ENCODE peak calls at places on chromosomes 11 and 22, in seven cellular contexts. One of them, this sample, is unnamed. For H3K4me1, the result is how much of the 10 kb centered on the place peaks cover.

GRCh38 chr11:13321431-13321830 is 43.8 kb downstream of the BMAL1 start:
- DNase-seq in neural progenitor cell: no peak
- DNase-seq in neuronal stem cell: no peak
- DNase-seq in uterus: no peak
- DNase-seq in hepatocyte: no peak
- DNase-seq in esophagus squamous epithelium: no peak
- DNase-seq in heart left ventricle: no peak
- DNase-seq in this sample: no peak

GRCh38 chr11:82776377-82776776 is 42.7 kb upstream of the FAM181B start:
- DNase-seq in neural progenitor cell: no peak
- DNase-seq in neuronal stem cell: no peak
- DNase-seq in uterus: no peak
- DNase-seq in hepatocyte: no peak
- DNase-seq in esophagus squamous epithelium: no peak
- DNase-seq in heart left ventricle: no peak
- DNase-seq in this sample: no peak

GRCh38 chr11:94734563-94735275 is 33.4 kb upstream of the AMOTL1 start:
- DNase-seq in neural progenitor cell: peak
- DNase-seq in neuronal stem cell: no peak
- DNase-seq in uterus: no peak
- DNase-seq in hepatocyte: peak
- DNase-seq in esophagus squamous epithelium: no peak
- DNase-seq in heart left ventricle: no peak
- DNase-seq in this sample: no peak

GRCh38 chr11:69472766-69473519 is 8.5 kb upstream of the LINC01488 start:
- DNase-seq in neural progenitor cell: no peak
- DNase-seq in neuronal stem cell: no peak
- DNase-seq in uterus: no peak
- DNase-seq in hepatocyte: no peak
- DNase-seq in esophagus squamous epithelium: no peak
- DNase-seq in heart left ventricle: peak
- DNase-seq in this sample: no peak

GRCh38 chr11:30984442-30984816 is 385.1 kb downstream of the DCDC1 start:
- DNase-seq in neural progenitor cell: no peak
- DNase-seq in neuronal stem cell: no peak
- DNase-seq in uterus: no peak
- DNase-seq in hepatocyte: peak
- DNase-seq in esophagus squamous epithelium: no peak
- DNase-seq in heart left ventricle: no peak
- DNase-seq in this sample: peak

GRCh38 chr22:19766506-19767426 is 6.2 kb downstream of the TBX1 start:
- DNase-seq in neural progenitor cell: peak
- DNase-seq in neuronal stem cell: no peak
- DNase-seq in uterus: no peak
- DNase-seq in hepatocyte: peak
- DNase-seq in esophagus squamous epithelium: no peak
- DNase-seq in heart left ventricle: peak
- DNase-seq in this sample: peak

GRCh38 chr11:6576471-6577373 is 26.7 kb downstream of the RRP8 start:
- DNase-seq in neural progenitor cell: no peak
- DNase-seq in neuronal stem cell: no peak
- DNase-seq in uterus: peak
- DNase-seq in hepatocyte: peak
- DNase-seq in esophagus squamous epithelium: no peak
- DNase-seq in heart left ventricle: no peak
- DNase-seq in this sample: no peak

GRCh38 chr11:78666675-78667129 is 92.0 kb upstream of the NARS2 start:
- DNase-seq in neural progenitor cell: no peak
- DNase-seq in neuronal stem cell: no peak
- DNase-seq in uterus: no peak
- DNase-seq in hepatocyte: no peak
- DNase-seq in esophagus squamous epithelium: no peak
- DNase-seq in heart left ventricle: no peak
- DNase-seq in this sample: peak

GRCh38 chr11:31060880-31061279 is 308.7 kb downstream of the DCDC1 start:
- DNase-seq in neural progenitor cell: peak
- DNase-seq in neuronal stem cell: peak
- DNase-seq in uterus: no peak
- DNase-seq in hepatocyte: no peak
- DNase-seq in esophagus squamous epithelium: no peak
- DNase-seq in heart left ventricle: no peak
- DNase-seq in this sample: peak

GRCh38 chr11:43359432-43359818 is 705 bp downstream of the TTC17 start:
- DNase-seq in neural progenitor cell: no peak
- DNase-seq in neuronal stem cell: peak
- DNase-seq in uterus: no peak
- DNase-seq in hepatocyte: peak
- DNase-seq in esophagus squamous epithelium: no peak
- DNase-seq in heart left ventricle: no peak
- DNase-seq in this sample: peak

GRCh38 chr11:86459682-86460460 is 85.2 kb downstream of the CCDC81 start:
- DNase-seq in neural progenitor cell: no peak
- DNase-seq in neuronal stem cell: no peak
- DNase-seq in uterus: peak
- DNase-seq in hepatocyte: peak
- DNase-seq in esophagus squamous epithelium: no peak
- DNase-seq in heart left ventricle: peak
- DNase-seq in this sample: no peak

GRCh38 chr11:783581-784015 is 6.3 kb downstream of the CEND1 start:
- DNase-seq in neural progenitor cell: peak
- DNase-seq in neuronal stem cell: peak
- DNase-seq in uterus: peak
- DNase-seq in hepatocyte: peak
- DNase-seq in esophagus squamous epithelium: no peak
- DNase-seq in heart left ventricle: peak
- DNase-seq in this sample: peak

GRCh38 chr22:32536352-32536751 is 61.7 kb downstream of the FBXO7 start:
- DNase-seq in neural progenitor cell: no peak
- DNase-seq in neuronal stem cell: no peak
- DNase-seq in uterus: no peak
- DNase-seq in hepatocyte: no peak
- DNase-seq in esophagus squamous epithelium: no peak
- DNase-seq in heart left ventricle: no peak
- DNase-seq in this sample: no peak

GRCh38 chr11:111299111-111300026 is 1.0 kb downstream of the POU2AF3 start:
- DNase-seq in neural progenitor cell: peak
- DNase-seq in neuronal stem cell: peak
- DNase-seq in uterus: peak
- DNase-seq in hepatocyte: peak
- DNase-seq in esophagus squamous epithelium: no peak
- DNase-seq in heart left ventricle: peak
- DNase-seq in this sample: peak

GRCh38 chr11:119721129-119722120 is 7.6 kb downstream of the NECTIN1 start:
- DNase-seq in neural progenitor cell: peak
- DNase-seq in neuronal stem cell: peak
- DNase-seq in uterus: no peak
- DNase-seq in hepatocyte: no peak
- DNase-seq in esophagus squamous epithelium: no peak
- DNase-seq in heart left ventricle: no peak
- DNase-seq in this sample: peak

GRCh38 chr11:108486828-108487227 is 11.4 kb downstream of the POGLUT3 start:
- DNase-seq in neural progenitor cell: no peak
- DNase-seq in neuronal stem cell: no peak
- DNase-seq in uterus: no peak
- DNase-seq in hepatocyte: no peak
- DNase-seq in esophagus squamous epithelium: no peak
- DNase-seq in heart left ventricle: no peak
- DNase-seq in this sample: no peak

GRCh38 chr11:108486331-108486730 is 11.9 kb downstream of the POGLUT3 start:
- DNase-seq in neural progenitor cell: no peak
- DNase-seq in neuronal stem cell: no peak
- DNase-seq in uterus: no peak
- DNase-seq in hepatocyte: no peak
- DNase-seq in esophagus squamous epithelium: no peak
- DNase-seq in heart left ventricle: no peak
- DNase-seq in this sample: no peak

GRCh38 chr11:108483163-108483562 is 15.0 kb downstream of the POGLUT3 start:
- DNase-seq in neural progenitor cell: no peak
- DNase-seq in neuronal stem cell: no peak
- DNase-seq in uterus: no peak
- DNase-seq in hepatocyte: no peak
- DNase-seq in esophagus squamous epithelium: no peak
- DNase-seq in heart left ventricle: no peak
- DNase-seq in this sample: no peak
- H3K4me1 ChIP-seq in neural progenitor cell: under half
- H3K4me1 ChIP-seq in neuronal stem cell: under half
- H3K4me1 ChIP-seq in uterus: under half
- H3K4me1 ChIP-seq in hepatocyte: under half
- H3K4me1 ChIP-seq in esophagus squamous epithelium: under half
- H3K4me1 ChIP-seq in heart left ventricle: under half
- H3K4me1 ChIP-seq in this sample: under half

GRCh38 chr11:17683378-17684161 is 35.8 kb upstream of the MYOD1 start:
- DNase-seq in neural progenitor cell: no peak
- DNase-seq in neuronal stem cell: no peak
- DNase-seq in uterus: no peak
- DNase-seq in hepatocyte: no peak
- DNase-seq in esophagus squamous epithelium: no peak
- DNase-seq in heart left ventricle: no peak
- DNase-seq in this sample: no peak
- H3K4me3 ChIP-seq in neural progenitor cell: no peak
- H3K4me3 ChIP-seq in neuronal stem cell: no peak
- H3K4me3 ChIP-seq in uterus: no peak
- H3K4me3 ChIP-seq in hepatocyte: no peak
- H3K4me3 ChIP-seq in esophagus squamous epithelium: no peak
- H3K4me3 ChIP-seq in heart left ventricle: no peak
- H3K4me3 ChIP-seq in this sample: no peak

GRCh38 chr22:24177456-24177855 is 3.8 kb upstream of the SUSD2 start:
- DNase-seq in neural progenitor cell: no peak
- DNase-seq in neuronal stem cell: no peak
- DNase-seq in uterus: no peak
- DNase-seq in hepatocyte: no peak
- DNase-seq in esophagus squamous epithelium: no peak
- DNase-seq in heart left ventricle: peak
- DNase-seq in this sample: no peak

GRCh38 chr22:24178502-24179440 is 2.5 kb upstream of the SUSD2 start:
- DNase-seq in neural progenitor cell: peak
- DNase-seq in neuronal stem cell: no peak
- DNase-seq in uterus: no peak
- DNase-seq in hepatocyte: no peak
- DNase-seq in esophagus squamous epithelium: no peak
- DNase-seq in heart left ventricle: peak
- DNase-seq in this sample: no peak

GRCh38 chr22:24176630-24177029 is 4.7 kb upstream of the SUSD2 start:
- DNase-seq in neural progenitor cell: no peak
- DNase-seq in neuronal stem cell: no peak
- DNase-seq in uterus: peak
- DNase-seq in hepatocyte: no peak
- DNase-seq in esophagus squamous epithelium: no peak
- DNase-seq in heart left ventricle: peak
- DNase-seq in this sample: no peak

GRCh38 chr22:24177045-24177444 is 4.2 kb upstream of the SUSD2 start:
- DNase-seq in neural progenitor cell: no peak
- DNase-seq in neuronal stem cell: no peak
- DNase-seq in uterus: no peak
- DNase-seq in hepatocyte: no peak
- DNase-seq in esophagus squamous epithelium: no peak
- DNase-seq in heart left ventricle: no peak
- DNase-seq in this sample: no peak

DNA sequence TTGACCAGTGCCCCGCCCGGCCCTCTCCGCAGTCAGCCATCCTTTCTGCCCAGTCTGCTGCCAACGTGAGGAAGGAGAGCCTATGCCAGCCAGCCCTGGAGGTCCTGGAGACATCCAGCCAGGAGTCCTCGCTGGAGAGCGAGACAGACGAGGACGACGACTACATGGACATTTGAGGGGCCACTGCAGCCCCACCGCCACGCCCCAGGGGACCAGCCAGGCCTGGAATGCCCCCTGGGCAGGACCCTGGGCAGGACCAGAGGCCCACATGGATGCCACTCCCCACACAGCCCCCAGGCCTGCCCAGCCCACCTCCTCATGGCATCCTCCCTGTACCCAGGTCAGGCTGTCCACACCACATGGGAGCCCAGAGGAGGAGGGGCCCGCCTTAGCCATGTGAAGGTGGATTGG is 3.3 kb upstream of the SUSD2 start:
- DNase-seq in neural progenitor cell: no peak
- DNase-seq in neuronal stem cell: no peak
- DNase-seq in uterus: no peak
- DNase-seq in hepatocyte: no peak
- DNase-seq in esophagus squamous epithelium: no peak
- DNase-seq in heart left ventricle: peak
- DNase-seq in this sample: no peak
- H3K27ac ChIP-seq in neural progenitor cell: no peak
- H3K27ac ChIP-seq in neuronal stem cell: no peak
- H3K27ac ChIP-seq in uterus: peak
- H3K27ac ChIP-seq in hepatocyte: no peak
- H3K27ac ChIP-seq in esophagus squamous epithelium: peak
- H3K27ac ChIP-seq in heart left ventricle: no peak
- H3K27ac ChIP-seq in this sample: no peak

GRCh38 chr22:45512363-45512762 is 9.7 kb downstream of the FBLN1 start:
- DNase-seq in neural progenitor cell: no peak
- DNase-seq in neuronal stem cell: no peak
- DNase-seq in uterus: no peak
- DNase-seq in hepatocyte: no peak
- DNase-seq in esophagus squamous epithelium: no peak
- DNase-seq in heart left ventricle: peak
- DNase-seq in this sample: no peak

GRCh38 chr22:45510376-45511232 is 7.9 kb downstream of the FBLN1 start:
- DNase-seq in neural progenitor cell: no peak
- DNase-seq in neuronal stem cell: no peak
- DNase-seq in uterus: no peak
- DNase-seq in hepatocyte: no peak
- DNase-seq in esophagus squamous epithelium: no peak
- DNase-seq in heart left ventricle: peak
- DNase-seq in this sample: no peak

GRCh38 chr22:45508814-45509213 is 6.1 kb downstream of the FBLN1 start:
- DNase-seq in neural progenitor cell: no peak
- DNase-seq in neuronal stem cell: no peak
- DNase-seq in uterus: no peak
- DNase-seq in hepatocyte: no peak
- DNase-seq in esophagus squamous epithelium: no peak
- DNase-seq in heart left ventricle: no peak
- DNase-seq in this sample: no peak

GRCh38 chr22:45515678-45516077 is 13.0 kb downstream of the FBLN1 start:
- DNase-seq in neural progenitor cell: no peak
- DNase-seq in neuronal stem cell: no peak
- DNase-seq in uterus: no peak
- DNase-seq in hepatocyte: no peak
- DNase-seq in esophagus squamous epithelium: no peak
- DNase-seq in heart left ventricle: no peak
- DNase-seq in this sample: no peak

DNA sequence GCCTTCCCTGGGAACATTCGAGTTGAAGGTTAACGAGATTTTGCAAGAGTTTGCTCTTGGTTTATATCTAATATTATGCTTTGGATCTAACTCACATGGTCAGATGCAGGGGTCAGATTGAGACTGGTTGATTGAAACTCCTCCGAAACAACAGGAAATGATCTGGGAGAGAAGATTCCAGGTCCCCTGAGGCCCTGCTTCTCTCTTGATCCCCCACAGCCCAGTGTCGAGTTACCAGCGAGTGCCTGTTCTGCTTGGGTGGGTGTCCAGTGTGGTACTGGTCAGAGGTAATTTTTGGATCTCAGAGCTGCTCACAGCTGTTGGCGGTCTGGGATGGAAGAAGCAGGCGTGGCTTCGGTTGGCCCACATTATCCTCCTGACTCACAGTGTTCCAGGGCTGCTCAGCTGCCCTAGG is 9.2 kb downstream of the FBLN1 start:
- DNase-seq in neural progenitor cell: no peak
- DNase-seq in neuronal stem cell: no peak
- DNase-seq in uterus: peak
- DNase-seq in hepatocyte: peak
- DNase-seq in esophagus squamous epithelium: no peak
- DNase-seq in heart left ventricle: peak
- DNase-seq in this sample: peak
- H3K4me1 ChIP-seq in neural progenitor cell: half or more
- H3K4me1 ChIP-seq in neuronal stem cell: under half
- H3K4me1 ChIP-seq in uterus: under half
- H3K4me1 ChIP-seq in hepatocyte: under half
- H3K4me1 ChIP-seq in esophagus squamous epithelium: half or more
- H3K4me1 ChIP-seq in heart left ventricle: under half
- H3K4me1 ChIP-seq in this sample: under half

This sample was measured in cardiac muscle cell.